ENCODE peak calls at places on chromosomes 3 and 15, in eight cellular contexts. M is upper lobe of right lung, T is fibroblast of mammary gland, U is tibial nerve, A is adrenal gland, I is GM20000, C is A549, B is progenitor cell of endocrine pancreas. Y is an unnamed sample.

GRCh38 chr3:190044142-190044541 is 76.6 kb downstream of the P3H2 start:
- DNase-seq in M (no peak), T (peak), U (no peak), A (no peak), I (no peak), C (no peak), B (no peak), Y (no peak)

GRCh38 chr3:67018105-67018788 is 20.1 kb downstream of the KBTBD8 start:
- DNase-seq in M (no peak), T (peak), U (no peak), A (no peak), I (no peak), C (peak), B (no peak), Y (no peak)

GRCh38 chr3:49805367-49805782 is 2.3 kb downstream of the INKA1 start:
- DNase-seq in M (peak), T (peak), U (peak), A (peak), I (peak), C (no peak), B (no peak), Y (no peak)

GRCh38 chr3:63724987-63725386 is 72.5 kb downstream of the SNTN start:
- DNase-seq in M (no peak), T (peak), U (no peak), A (no peak), I (no peak), C (no peak), B (no peak), Y (no peak)

GRCh38 chr3:32334675-32335074 is 57.0 kb upstream of the CMTM7 start:
- DNase-seq in M (no peak), T (no peak), U (no peak), A (no peak), I (peak), C (no peak), B (no peak), Y (no peak)

GRCh38 chr3:123791898-123792297 is 92.2 kb downstream of the MYLK start:
- DNase-seq in M (no peak), T (peak), U (no peak), A (no peak), I (no peak), C (no peak), B (no peak), Y (no peak)

GRCh38 chr3:157123621-157124020 is 36.3 kb downstream of the CCNL1 start:
- DNase-seq in M (no peak), T (peak), U (no peak), A (no peak), I (no peak), C (no peak), B (no peak), Y (no peak)

GRCh38 chr15:86942285-86942684 is 862.6 kb downstream of the AGBL1 start:
- DNase-seq in M (no peak), T (no peak), U (no peak), A (no peak), I (no peak), C (no peak), B (no peak), Y (no peak)

GRCh38 chr3:123658118-123658859 is 73.4 kb upstream of the HACD2 start:
- DNase-seq in M (no peak), T (peak), U (peak), A (peak), I (no peak), C (no peak), B (no peak), Y (no peak)

GRCh38 chr15:81031203-81031602 is 30.5 kb downstream of the TLNRD1 start:
- DNase-seq in M (no peak), T (no peak), U (no peak), A (no peak), I (no peak), C (no peak), B (no peak), Y (no peak)

GRCh38 chr15:57146394-57147140 is 228.1 kb downstream of the TCF12 start:
- DNase-seq in M (no peak), T (peak), U (peak), A (no peak), I (peak), C (peak), B (no peak), Y (no peak)

GRCh38 chr15:89209057-89209456 is 12.3 kb downstream of the RLBP1 start:
- DNase-seq in M (no peak), T (no peak), U (no peak), A (no peak), I (no peak), C (no peak), B (no peak), Y (no peak)

GRCh38 chr3:188792788-188793187 is 379.0 kb upstream of the TPRG1 start:
- DNase-seq in M (peak), T (no peak), U (no peak), A (no peak), I (no peak), C (no peak), B (no peak), Y (no peak)

GRCh38 chr3:196636369-196637349 is 2.8 kb upstream of the NRROS start:
- DNase-seq in M (no peak), T (no peak), U (no peak), A (no peak), I (no peak), C (no peak), B (no peak), Y (no peak)
- TF ChIP-seq CTCF in M (no peak), T (no peak), U (no peak), A (no peak), I (no peak), C (no peak), B (no peak), Y (no peak)

DNA sequence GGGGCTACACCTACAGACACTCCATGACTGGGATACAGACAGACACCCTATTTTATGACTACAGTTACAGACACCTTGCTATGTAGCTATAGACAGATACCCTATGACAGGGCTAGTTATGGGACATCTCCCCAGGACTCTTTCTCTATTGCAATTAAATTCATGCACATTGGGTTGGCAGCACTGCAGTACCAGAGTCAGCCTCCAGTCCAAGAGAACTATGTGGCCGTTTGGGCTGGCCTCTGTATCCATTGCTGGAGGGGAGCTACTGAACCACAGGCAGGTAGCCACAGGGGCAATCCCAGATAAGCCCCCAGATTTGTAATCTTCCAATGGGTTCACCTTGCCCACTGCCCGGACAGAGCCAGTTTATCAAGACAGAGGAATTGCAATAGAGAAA is 108.4 kb upstream of the SPATA16 start:
- DNase-seq in M (no peak), T (no peak), U (no peak), A (no peak), I (no peak), C (no peak), B (no peak), Y (no peak)
- TF ChIP-seq CTCF in M (no peak), T (no peak), U (no peak), A (no peak), I (no peak), C (no peak), B (no peak), Y (no peak)

DNA sequence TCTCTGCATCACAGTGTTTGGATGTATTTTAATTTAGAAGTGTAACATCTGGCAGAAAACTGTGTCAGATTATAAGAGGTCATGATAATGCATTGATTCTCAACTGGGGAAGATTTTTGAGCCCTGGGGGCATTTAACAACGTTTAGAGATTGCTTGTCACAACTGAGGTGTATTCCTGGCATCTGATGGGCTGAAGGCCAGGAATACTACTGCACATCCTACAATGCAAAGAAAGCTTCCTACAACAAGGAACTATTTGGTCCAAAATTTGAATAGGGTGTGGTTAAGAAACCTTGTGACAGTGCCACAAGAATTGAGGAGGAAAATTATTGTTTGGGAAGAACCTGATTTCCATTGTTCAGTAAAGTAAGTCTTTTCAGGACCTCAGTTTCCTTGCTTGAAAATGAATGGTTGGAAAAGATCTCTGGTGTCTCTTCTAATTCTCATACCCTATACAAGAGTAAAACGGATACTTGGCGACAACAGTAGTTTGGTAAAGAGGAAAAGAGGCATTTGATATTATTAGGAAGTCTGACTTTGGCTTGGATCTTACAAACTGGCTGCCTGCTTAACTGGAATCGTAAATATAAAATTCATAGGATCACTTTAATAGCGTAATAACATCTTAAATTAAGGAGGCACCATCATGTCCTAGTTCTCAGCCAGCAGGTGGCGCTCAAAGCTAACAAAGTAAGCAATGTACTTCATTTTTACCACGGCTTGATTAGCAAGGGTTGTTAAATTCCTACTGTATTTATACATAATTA is 4.3 kb downstream of the DAZL start:
- DNase-seq in M (peak), T (peak), U (peak), A (peak), I (peak), C (peak), B (peak), Y (no peak)
- TF ChIP-seq CTCF in M (peak), T (peak), U (peak), A (peak), I (peak), C (peak), B (peak), Y (peak)

GRCh38 chr15:85005319-85005718 is 23.7 kb downstream of the PDE8A start:
- DNase-seq in M (no peak), T (no peak), U (no peak), A (no peak), I (no peak), C (no peak), B (no peak), Y (no peak)
- TF ChIP-seq CTCF in M (no peak), T (peak), U (no peak), A (peak), I (no peak), C (peak), B (peak), Y (no peak)

GRCh38 chr3:126550488-126551051 is 8.2 kb downstream of the C3orf22 start:
- DNase-seq in M (peak), T (no peak), U (no peak), A (no peak), I (no peak), C (no peak), B (peak), Y (no peak)

GRCh38 chr3:126551066-126551838 is 7.5 kb downstream of the C3orf22 start:
- DNase-seq in M (peak), T (no peak), U (no peak), A (peak), I (no peak), C (no peak), B (peak), Y (no peak)

GRCh38 chr3:126549861-126550487 is 8.8 kb downstream of the C3orf22 start:
- DNase-seq in M (peak), T (no peak), U (no peak), A (peak), I (no peak), C (no peak), B (no peak), Y (no peak)

GRCh38 chr3:126546549-126547239 is 12.0 kb downstream of the C3orf22 start:
- DNase-seq in M (no peak), T (no peak), U (no peak), A (no peak), I (no peak), C (no peak), B (no peak), Y (no peak)

GRCh38 chr3:126548556-126549466 is 9.9 kb downstream of the C3orf22 start:
- DNase-seq in M (peak), T (no peak), U (no peak), A (peak), I (no peak), C (no peak), B (peak), Y (no peak)
- TF ChIP-seq CTCF in M (no peak), T (no peak), U (no peak), A (no peak), I (no peak), C (no peak), B (no peak), Y (no peak)

GRCh38 chr3:106305127-106305526 is 436.3 kb upstream of the CBLB start:
- DNase-seq in M (no peak), T (peak), U (no peak), A (no peak), I (no peak), C (no peak), B (no peak), Y (no peak)
- TF ChIP-seq CTCF in M (no peak), T (no peak), U (no peak), A (no peak), I (no peak), C (no peak), B (no peak), Y (no peak)

GRCh38 chr3:195257454-195258448 is 13.2 kb downstream of the XXYLT1 start:
- DNase-seq in M (no peak), T (peak), U (no peak), A (no peak), I (no peak), C (no peak), B (no peak), Y (no peak)

GRCh38 chr3:195259146-195259563 is 11.8 kb downstream of the XXYLT1 start:
- DNase-seq in M (no peak), T (peak), U (no peak), A (no peak), I (peak), C (peak), B (no peak), Y (no peak)

GRCh38 chr3:195260286-195260905 is 10.6 kb downstream of the XXYLT1 start:
- DNase-seq in M (no peak), T (peak), U (no peak), A (no peak), I (peak), C (no peak), B (no peak), Y (no peak)

GRCh38 chr3:195258449-195259145 is 12.4 kb downstream of the XXYLT1 start:
- DNase-seq in M (peak), T (no peak), U (no peak), A (no peak), I (no peak), C (no peak), B (no peak), Y (no peak)

DNA sequence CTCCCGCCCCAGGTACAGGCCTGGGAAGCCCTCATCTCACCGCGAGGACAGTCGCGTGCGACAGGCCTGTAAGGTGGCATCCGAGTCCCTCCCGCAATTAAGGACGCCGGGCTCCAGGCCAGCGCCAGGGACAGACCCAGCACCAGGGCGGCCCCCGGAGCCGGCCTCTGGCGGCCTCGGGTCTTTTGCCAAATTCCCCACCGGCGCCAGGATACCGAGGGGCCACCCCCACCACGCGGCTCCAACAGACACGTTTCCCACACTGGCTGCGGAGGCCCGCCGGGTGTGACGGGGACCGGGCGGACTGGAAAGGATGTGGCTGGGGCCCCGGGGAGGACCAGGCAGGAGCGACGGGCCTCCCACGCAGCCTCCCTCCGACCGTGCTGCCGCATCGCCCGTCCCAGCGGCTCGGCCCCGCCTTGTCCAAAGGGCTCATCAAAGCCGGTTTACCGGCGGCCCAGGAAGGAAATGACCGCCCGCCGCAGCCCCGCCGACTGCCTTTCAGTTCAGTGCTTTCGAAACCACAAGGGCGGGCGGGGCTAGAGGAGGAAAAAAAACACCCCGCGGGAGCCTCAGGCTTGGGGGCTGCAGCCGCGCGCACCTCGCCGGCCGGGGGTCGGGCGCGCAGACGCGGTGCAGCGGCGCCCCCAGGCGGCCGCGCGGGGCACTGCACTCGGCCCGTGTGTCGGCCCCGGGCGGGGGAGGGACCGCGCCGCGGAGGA is 11.2 kb downstream of the XXYLT1 start:
- DNase-seq in M (peak), T (peak), U (peak), A (peak), I (peak), C (peak), B (peak), Y (peak)
- TF ChIP-seq CTCF in M (peak), T (no peak), U (peak), A (peak), I (peak), C (peak), B (peak), Y (peak)